ENCODE peak calls at places on chromosome 13, in four cellular contexts. N is WTC11, Y is GM12878, V is K562. H is an unnamed sample.

GRCh38 chr13:61246351-61246750 is 169.3 kb downstream of the PCDH20 start:
- DNase-seq in N (no peak), Y (no peak), V (no peak), H (no peak)

GRCh38 chr13:44155422-44156293 is 218.0 kb upstream of the SERP2 start:
- DNase-seq in Y (no peak), N (peak; percentile 20), V (no peak), H (no peak)

GRCh38 chr13:94546071-94546839 is 49.7 kb downstream of the TGDS start:
- DNase-seq in V (no peak), N (peak; percentile 35), Y (no peak), H (no peak)

GRCh38 chr13:69485991-69486592 is 621.5 kb upstream of the ATXN8OS start:
- DNase-seq in N (no peak), Y (no peak), V (no peak), H (no peak)

GRCh38 chr13:28754698-28755545 is 36.2 kb upstream of the SLC46A3 start:
- DNase-seq in Y (no peak), N (peak; percentile 60), V (peak; percentile 41), H (peak; percentile 11)

GRCh38 chr13:96141032-96141431 is 51.1 kb downstream of the HS6ST3 start:
- DNase-seq in Y (no peak), N (no peak), V (peak; percentile 6), H (peak; percentile 20)

GRCh38 chr13:111629933-111630332 is 309.5 kb downstream of the TEX29 start:
- DNase-seq in Y (no peak), V (no peak), N (no peak), H (no peak)

GRCh38 chr13:75415720-75416119 is 66.2 kb downstream of the TBC1D4 start:
- DNase-seq in N (no peak), V (no peak), Y (no peak), H (no peak)

GRCh38 chr13:35927554-35927953 is 203.6 kb downstream of the DCLK1 start:
- DNase-seq in N (no peak), V (peak; percentile 6), Y (no peak), H (no peak)

GRCh38 chr13:107883561-107884175 is 331.7 kb downstream of the LIG4 start:
- DNase-seq in Y (no peak), V (peak; percentile 97), N (no peak), H (no peak)

GRCh38 chr13:25630327-25630726 is 258.6 kb downstream of the ATP8A2 start:
- DNase-seq in N (no peak), V (no peak), Y (no peak), H (no peak)

GRCh38 chr13:79197933-79198332 is 208.1 kb downstream of the RBM26 start:
- DNase-seq in N (no peak), V (no peak), Y (no peak), H (no peak)

GRCh38 chr13:39324806-39325311 is 278.1 kb downstream of the LHFPL6 start:
- DNase-seq in V (no peak), N (no peak), Y (no peak), H (no peak)

GRCh38 chr13:39322836-39323585 is 280.0 kb downstream of the LHFPL6 start:
- DNase-seq in Y (no peak), N (no peak), V (no peak), H (no peak)

GRCh38 chr13:39326471-39326870 is 276.5 kb downstream of the LHFPL6 start:
- DNase-seq in V (no peak), N (no peak), Y (no peak), H (no peak)

GRCh38 chr13:39317284-39317683 is 279.0 kb downstream of the NHLRC3 start:
- DNase-seq in V (no peak), Y (no peak), N (no peak), H (no peak)

DNA sequence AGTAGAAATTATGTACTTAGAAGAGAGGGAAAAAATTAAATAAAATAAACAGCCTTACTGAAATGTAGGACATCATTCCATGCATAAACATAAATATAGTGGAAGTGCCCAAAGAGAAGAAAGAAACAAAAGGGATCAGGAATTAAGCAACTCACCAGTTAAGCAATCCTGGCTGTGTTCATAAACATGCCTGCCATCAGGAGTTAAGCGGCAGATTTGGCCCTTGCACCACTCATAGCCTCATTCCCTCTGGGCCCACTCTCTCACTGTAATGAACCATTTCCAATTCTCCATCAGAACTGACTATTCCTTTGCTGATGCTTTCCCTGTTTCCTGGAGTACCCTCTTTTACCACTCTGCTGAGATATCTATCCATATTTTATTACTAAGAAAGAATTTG is 281.4 kb downstream of the LHFPL6 start:
- DNase-seq in V (no peak), Y (no peak), N (no peak), H (no peak)
- TF ChIP-seq CBFB in V (no peak), Y (no peak), N (no peak), H (no peak)

GRCh38 chr13:67792151-67792665 is 562.1 kb upstream of the PCDH9 start:
- DNase-seq in Y (no peak), N (no peak), V (no peak), H (no peak)
- TF ChIP-seq NR2C2 in Y (no peak), N (no peak), V (no peak), H (no peak)

GRCh38 chr13:77975358-77976042 is 56.9 kb upstream of the EDNRB start:
- DNase-seq in Y (no peak), N (no peak), V (no peak), H (no peak)
- TF ChIP-seq CBFB in Y (no peak), N (no peak), V (no peak), H (no peak)

DNA sequence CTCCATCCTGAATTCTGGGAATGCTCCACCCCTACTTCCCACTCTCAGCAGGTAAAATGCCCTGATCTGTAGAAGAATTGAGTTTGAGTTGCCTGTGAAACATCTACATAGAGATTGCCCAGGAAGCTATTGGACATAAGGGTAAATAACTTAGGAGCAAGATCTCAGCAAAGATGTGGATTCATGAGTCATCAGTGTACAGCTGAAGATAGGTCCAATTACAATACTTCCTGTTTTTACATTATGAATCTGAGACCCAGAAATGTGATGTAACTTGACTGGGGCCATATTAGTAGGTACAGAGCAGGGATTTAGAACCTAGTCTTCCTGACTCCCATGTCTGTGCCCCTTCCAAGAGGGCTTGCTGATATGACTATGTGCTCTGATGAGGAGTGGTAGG is 79.4 kb upstream of the FNDC3A start:
- DNase-seq in V (peak; percentile 5), N (no peak), Y (no peak), H (no peak)
- TF ChIP-seq NR2C2 in V (no peak), N (no peak), Y (no peak), H (no peak)

GRCh38 chr13:33251131-33251629 is 34.4 kb downstream of the STARD13 start:
- DNase-seq in Y (peak; percentile 41), N (no peak), V (no peak), H (no peak)

GRCh38 chr13:33252103-33252502 is 33.5 kb downstream of the STARD13 start:
- DNase-seq in V (no peak), N (no peak), Y (no peak), H (no peak)

GRCh38 chr13:33249894-33250293 is 35.7 kb downstream of the STARD13 start:
- DNase-seq in V (no peak), Y (no peak), N (no peak), H (no peak)

GRCh38 chr13:33250594-33250993 is 35.0 kb downstream of the STARD13 start:
- DNase-seq in Y (no peak), N (no peak), V (no peak), H (no peak)

DNA sequence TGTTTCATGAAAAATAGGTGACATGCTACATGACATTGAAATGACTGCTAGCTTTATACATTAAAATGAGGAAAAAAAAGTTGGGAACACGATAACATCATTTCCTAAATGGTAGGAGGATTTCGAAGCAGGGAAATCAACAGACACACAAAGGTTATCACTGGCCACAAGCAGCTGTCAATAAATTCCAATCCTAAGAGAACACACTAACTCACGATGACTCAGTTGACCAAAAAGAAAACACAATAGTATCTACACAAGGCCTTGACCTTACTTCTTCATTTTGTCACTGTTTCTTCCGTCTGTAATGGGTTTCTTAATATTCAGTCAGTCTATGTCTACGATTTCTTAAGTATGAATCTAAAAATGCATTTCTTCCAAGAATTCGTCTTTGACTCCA is 36.5 kb downstream of the STARD13 start:
- DNase-seq in V (no peak), N (no peak), Y (no peak), H (no peak)
- TF ChIP-seq CBFB in V (no peak), N (no peak), Y (no peak), H (no peak)

GRCh38 chr13:113997845-113998751 is 24.2 kb upstream of the C13orf46 start:
- DNase-seq in Y (no peak), V (no peak), N (no peak), H (no peak)

GRCh38 chr13:113998781-113999617 is 25.1 kb upstream of the C13orf46 start:
- DNase-seq in N (no peak), V (no peak), Y (no peak), H (no peak)

GRCh38 chr13:114001331-114002008 is 27.6 kb upstream of the C13orf46 start:
- DNase-seq in Y (no peak), N (no peak), V (no peak), H (no peak)

GRCh38 chr13:114000151-114001040 is 26.5 kb upstream of the C13orf46 start:
- DNase-seq in N (no peak), Y (no peak), V (no peak), H (no peak)

GRCh38 chr13:113999618-113999910 is 25.7 kb upstream of the C13orf46 start:
- DNase-seq in N (no peak), V (no peak), Y (no peak), H (no peak)
- TF ChIP-seq NR2C2 in N (no peak), V (no peak), Y (no peak), H (no peak)

GRCh38 chr13:100611678-100612492 is 23.3 kb upstream of the GGACT start:
- DNase-seq in N (no peak), V (peak; percentile 52), Y (no peak), H (no peak)
- TF ChIP-seq CBFB in N (no peak), V (no peak), Y (no peak), H (no peak)

GRCh38 chr13:108924154-108924940 is 294.9 kb downstream of the MYO16 start:
- DNase-seq in V (no peak), N (no peak), Y (no peak), H (no peak)
- TF ChIP-seq NR2C2 in V (no peak), N (no peak), Y (no peak), H (no peak)

H was measured in HepG2.